ENCODE peak calls at places on chromosomes 5 and 9, in six cellular contexts. I is body of pancreas; N is IMR-90; E is neuronal stem cell; J is CD8-positive, alpha-beta T cell; K is right lobe of liver. G is an unnamed sample.

GRCh38 chr9:129283290-129283691 is 105.2 kb upstream of the IER5L start:
- DNase-seq in E (no peak), J (no peak), I (no peak), N (no peak), K (no peak), G (no peak)

GRCh38 chr5:99068944-99069650 is 140.3 kb upstream of the CHD1 start:
- DNase-seq in E (no peak), I (no peak), N (no peak), K (no peak), J (no peak), G (no peak)

GRCh38 chr5:179258001-179258921 is 87.0 kb downstream of the ADAMTS2 start:
- DNase-seq in N (no peak), K (peak; percentile 13), J (no peak), I (peak; percentile 8), E (no peak), G (no peak)

GRCh38 chr9:132241840-132242620 is 80.2 kb downstream of the NTNG2 start:
- DNase-seq in K (no peak), I (no peak), J (peak; percentile 51), N (no peak), E (no peak), G (peak; percentile 54)

GRCh38 chr5:53882637-53883036 is 322.2 kb downstream of the NDUFS4 start:
- DNase-seq in I (no peak), N (peak; percentile 67), K (no peak), J (no peak), E (no peak), G (no peak)

GRCh38 chr5:180866296-180866695 is 5.2 kb upstream of the ZFP62 start:
- DNase-seq in I (no peak), K (no peak), J (no peak), E (no peak), N (no peak), G (no peak)

GRCh38 chr5:149408252-149409099 is 29.4 kb upstream of the IL17B start:
- DNase-seq in I (no peak), J (no peak), K (no peak), N (no peak), E (no peak), G (no peak)

GRCh38 chr5:153782589-153783238 is 256.0 kb downstream of the FAM114A2 start:
- DNase-seq in I (no peak), E (peak; percentile 24), J (no peak), N (peak; percentile 6), K (no peak), G (no peak)

GRCh38 chr9:91220491-91221135 is 141.1 kb downstream of the AUH start:
- DNase-seq in E (no peak), K (no peak), N (peak; percentile 86), J (no peak), I (no peak), G (no peak)

GRCh38 chr9:8221462-8221861 is 421.9 kb upstream of the DMAC1 start:
- DNase-seq in J (no peak), E (no peak), I (no peak), N (no peak), K (no peak), G (no peak)
- H3K9me3 ChIP-seq in J (peaks cover 5% of the 10 kb centered on the region), E (no peaks in the 10 kb centered on the region), I (no peaks in the 10 kb centered on the region), N (peaks cover 8% of the 10 kb centered on the region), K (no peaks in the 10 kb centered on the region), G (peaks cover 7% of the 10 kb centered on the region)

GRCh38 chr5:3105172-3105571 is 353.7 kb upstream of the IRX2 start:
- DNase-seq in J (no peak), K (no peak), N (no peak), E (no peak), I (no peak), G (no peak)
- H3K27ac ChIP-seq in J (no peak overlapping the region), K (no peak overlapping the region), N (no peak overlapping the region), E (no peak overlapping the region), I (no peak overlapping the region), G (no peak overlapping the region)

DNA sequence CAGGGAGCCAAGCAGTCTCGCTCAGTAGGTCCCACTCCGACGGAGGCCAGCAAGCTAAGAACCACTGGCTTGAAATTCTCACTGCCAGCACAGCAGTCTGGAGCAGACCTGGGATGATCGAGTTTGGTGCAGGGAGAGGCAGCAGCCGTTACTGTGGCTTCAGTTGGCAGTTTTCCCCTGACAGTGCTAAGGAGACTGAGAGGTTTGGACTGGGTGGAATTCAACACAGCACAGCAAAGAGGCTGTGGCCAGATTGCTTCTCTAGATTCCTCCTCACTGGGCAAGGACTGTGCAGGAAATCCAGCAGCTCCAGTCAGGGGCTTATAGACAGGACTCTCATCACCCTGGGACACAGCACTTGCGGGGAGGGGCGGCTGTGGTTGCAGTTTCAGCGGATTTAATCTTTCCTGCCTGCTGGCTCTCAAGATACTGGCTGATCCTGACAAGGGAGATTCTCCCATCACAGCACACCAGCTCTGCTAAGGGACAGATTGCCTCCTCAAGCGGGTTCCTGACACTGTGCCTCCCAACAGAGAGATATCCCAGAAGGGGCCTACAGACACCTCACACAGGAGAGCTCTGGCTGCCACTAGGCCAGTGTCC is 122.1 kb downstream of the YIPF5 start:
- DNase-seq in K (no peak), J (no peak), N (no peak), E (no peak), I (no peak), G (no peak)
- H3K4me3 ChIP-seq in K (no peak overlapping the region), J (no peak overlapping the region), N (no peak overlapping the region), E (no peak overlapping the region), I (no peak overlapping the region), G (no peak overlapping the region)

DNA sequence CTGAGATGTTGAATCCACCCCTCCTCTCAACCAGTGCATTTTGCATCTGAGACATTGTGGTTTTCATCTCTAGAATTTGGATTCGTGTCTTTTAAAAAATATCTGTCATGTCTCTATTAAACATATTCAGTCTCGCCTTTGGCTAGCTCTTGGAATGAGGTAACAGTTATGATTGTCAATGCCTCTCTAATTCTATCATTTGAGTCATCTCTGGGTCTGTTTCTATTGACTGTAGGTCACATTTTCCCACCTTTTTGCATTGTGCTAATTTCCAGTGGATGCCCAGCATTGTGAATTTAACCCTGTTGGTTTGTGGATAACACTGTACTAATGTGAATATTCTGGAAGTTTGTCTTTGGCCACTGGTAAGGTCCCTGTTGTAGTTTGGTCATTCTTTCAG is 8.4 kb upstream of the SLC6A3 start:
- DNase-seq in E (no peak), I (no peak), N (no peak), K (no peak), J (no peak), G (no peak)
- H3K9me3 ChIP-seq in E (peaks cover 21% of the 10 kb centered on the region), I (peaks cover 5% of the 10 kb centered on the region), N (peaks cover 29% of the 10 kb centered on the region), K (no peaks in the 10 kb centered on the region), J (no peaks in the 10 kb centered on the region), G (peaks cover 8% of the 10 kb centered on the region)

GRCh38 chr9:109476781-109477268 is 21.3 kb downstream of the PTPN3 start:
- DNase-seq in J (no peak), I (peak; percentile 36), K (no peak), N (no peak), E (no peak), G (no peak)

GRCh38 chr9:109479822-109480221 is 18.3 kb downstream of the PTPN3 start:
- DNase-seq in I (no peak), K (no peak), J (no peak), N (no peak), E (no peak), G (no peak)

GRCh38 chr9:109477269-109478203 is 20.6 kb downstream of the PTPN3 start:
- DNase-seq in I (peak; percentile 98), E (no peak), N (no peak), J (no peak), K (peak; percentile 91), G (peak; percentile 55)

GRCh38 chr9:109478665-109479380 is 19.3 kb downstream of the PTPN3 start:
- DNase-seq in J (no peak), I (no peak), E (no peak), K (peak; percentile 65), N (no peak), G (no peak)

DNA sequence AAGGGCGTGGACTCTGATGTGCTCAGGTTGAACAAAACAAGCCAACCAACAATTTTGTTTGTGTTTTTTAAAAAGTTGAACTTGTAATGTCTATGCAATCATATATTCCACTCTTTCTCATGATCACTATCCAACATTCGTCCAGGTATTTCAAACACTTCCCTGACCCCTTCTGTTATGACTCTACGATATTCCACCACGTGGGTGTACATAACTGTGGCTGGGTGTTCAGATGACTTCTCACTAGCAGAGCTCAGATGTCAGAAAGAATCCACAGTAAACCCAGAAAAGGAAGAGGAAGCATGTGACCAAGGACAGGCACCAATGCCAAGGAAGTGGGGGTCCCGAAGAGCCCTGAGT is 19.9 kb downstream of the PTPN3 start:
- DNase-seq in N (no peak), E (no peak), K (no peak), J (no peak), I (no peak), G (no peak)
- H3K27ac ChIP-seq in N (no peak overlapping the region), E (no peak overlapping the region), K (peak overlapping the region; percentile 96), J (no peak overlapping the region), I (peak overlapping the region; percentile 92), G (peak overlapping the region; percentile 87)

G was measured in psoas muscle.